ENCODE peak calls at places on chromosome 17, in five cellular contexts. X, Z, P, Q and E are unnamed samples.

GRCh38 chr17:5237541-5238016 is 2.9 kb upstream of the SCIMP start:
- DNase-seq in X (no peak), Z (peak), P (peak), Q (peak), E (no peak)

GRCh38 chr17:76266244-76266938 is 1.2 kb downstream of the UBALD2 start:
- DNase-seq in X (no peak), Z (peak), Q (no peak), P (no peak), E (no peak)

GRCh38 chr17:72455562-72455961 is 334.7 kb downstream of the SOX9 start:
- DNase-seq in Q (no peak), X (no peak), Z (no peak), P (no peak), E (no peak)

GRCh38 chr17:17114592-17115225 is 72.5 kb downstream of the MPRIP start:
- DNase-seq in P (no peak), Z (no peak), X (no peak), Q (no peak), E (no peak)

GRCh38 chr17:39981207-39982068 is 831 bp downstream of the PSMD3 start:
- DNase-seq in P (no peak), X (no peak), Z (peak), Q (peak), E (no peak)

GRCh38 chr17:77385750-77386501 is 245.2 kb downstream of the SEC14L1 start:
- DNase-seq in X (no peak), P (no peak), Q (no peak), Z (no peak), E (no peak)

GRCh38 chr17:42720996-42721583 is 23.8 kb downstream of the EZH1 start:
- DNase-seq in Z (peak), X (no peak), Q (peak), P (no peak), E (no peak)

GRCh38 chr17:2023692-2024571 is 1.2 kb downstream of the RTN4RL1 start:
- DNase-seq in Z (peak), P (peak), Q (peak), X (peak), E (peak)

GRCh38 chr17:76826290-76827138 is 41.7 kb upstream of the MGAT5B start:
- DNase-seq in Z (no peak), P (no peak), X (no peak), Q (no peak), E (no peak)

GRCh38 chr17:48647103-48647963 is 21.2 kb upstream of the HOXB9 start:
- DNase-seq in X (no peak), Z (no peak), Q (no peak), P (peak), E (no peak)

GRCh38 chr17:79946352-79947231 is 89.1 kb downstream of the TBC1D16 start:
- DNase-seq in P (no peak), Q (no peak), X (no peak), Z (no peak), E (no peak)

GRCh38 chr17:21524211-21524591 is 148.0 kb downstream of the KCNJ12 start:
- DNase-seq in X (no peak), Q (no peak), P (no peak), Z (no peak), E (no peak)

GRCh38 chr17:75228305-75228704 is 22.8 kb downstream of the NUP85 start:
- DNase-seq in Z (no peak), X (no peak), Q (no peak), P (no peak), E (no peak)

GRCh38 chr17:39740357-39741111 is 2.8 kb downstream of the GRB7 start:
- DNase-seq in P (peak), Z (peak), X (peak), Q (no peak), E (no peak)

GRCh38 chr17:32240745-32241144 is 24.9 kb upstream of the RHBDL3 start:
- DNase-seq in X (no peak), Q (no peak), Z (peak), P (no peak), E (no peak)
- TF ChIP-seq CTCF in X (no peak), Q (no peak), Z (no peak), P (no peak), E (no peak)

GRCh38 chr17:9002610-9003354 is 18.5 kb upstream of the NTN1 start:
- DNase-seq in P (peak), Q (peak), X (no peak), Z (peak), E (peak)
- TF ChIP-seq CTCF in P (no peak), Q (no peak), X (no peak), Z (no peak), E (peak)

GRCh38 chr17:44309472-44309871 is 1.1 kb downstream of the RUNDC3A start:
- DNase-seq in Q (no peak), Z (peak), P (no peak), X (no peak), E (no peak)
- TF ChIP-seq CTCF in Q (no peak), Z (no peak), P (no peak), X (no peak), E (no peak)

DNA sequence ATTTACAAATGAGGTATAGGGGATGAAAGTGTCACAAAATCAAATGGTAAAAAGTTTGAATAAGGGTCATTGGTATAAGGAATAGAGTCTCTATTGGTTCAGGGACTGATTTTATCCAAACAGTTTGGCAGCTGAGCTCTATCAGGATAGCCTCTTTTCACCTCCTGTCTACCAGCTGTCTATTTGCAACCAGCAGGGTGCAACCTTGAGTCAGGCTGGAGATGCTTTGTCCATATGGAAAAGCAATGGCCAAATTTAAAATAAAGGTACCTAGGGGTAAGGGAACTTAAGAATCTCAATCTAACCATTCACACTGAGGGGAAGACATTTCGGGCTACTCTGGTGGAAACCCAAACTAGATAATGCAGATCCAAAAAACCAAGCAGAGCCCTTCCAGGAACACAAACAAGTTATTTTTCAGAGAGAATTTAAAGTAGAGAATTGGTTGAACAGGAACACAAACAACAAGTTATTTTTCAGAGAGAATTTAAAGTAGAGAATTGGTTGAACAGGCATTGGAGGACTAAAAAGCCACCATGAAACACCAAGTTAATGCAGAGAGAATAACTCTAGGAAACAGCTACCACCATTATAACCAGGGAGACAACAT is 12.6 kb upstream of the CA10 start:
- DNase-seq in Z (peak), X (no peak), Q (peak), P (peak), E (peak)
- TF ChIP-seq CTCF in Z (peak), X (no peak), Q (peak), P (no peak), E (peak)

DNA sequence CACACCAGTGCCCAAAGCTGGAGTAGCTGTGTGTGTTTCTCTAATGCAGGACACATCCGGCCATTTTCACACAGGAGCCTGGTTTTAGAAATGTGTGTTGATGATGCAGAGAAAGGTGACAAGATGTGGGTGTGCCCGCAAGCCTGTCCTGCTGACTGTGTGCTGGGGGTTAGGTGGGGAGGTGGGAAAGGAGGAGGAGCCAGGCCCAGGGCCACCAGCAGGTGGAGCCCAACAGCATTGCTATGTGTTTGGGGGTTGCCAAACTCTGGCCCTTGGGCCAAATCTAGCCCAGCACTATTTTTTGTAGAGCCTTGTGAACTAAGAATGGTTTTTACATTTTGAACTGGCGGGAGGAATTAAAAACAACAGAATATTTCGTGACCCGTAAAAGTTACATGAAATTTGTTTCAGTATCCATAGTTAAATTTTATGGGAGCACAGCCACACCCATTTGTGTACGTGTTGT is 61.7 kb upstream of the LGALS9 start:
- DNase-seq in Z (peak), P (peak), Q (peak), X (no peak), E (no peak)
- TF ChIP-seq CTCF in Z (peak), P (peak), Q (peak), X (no peak), E (peak)

DNA sequence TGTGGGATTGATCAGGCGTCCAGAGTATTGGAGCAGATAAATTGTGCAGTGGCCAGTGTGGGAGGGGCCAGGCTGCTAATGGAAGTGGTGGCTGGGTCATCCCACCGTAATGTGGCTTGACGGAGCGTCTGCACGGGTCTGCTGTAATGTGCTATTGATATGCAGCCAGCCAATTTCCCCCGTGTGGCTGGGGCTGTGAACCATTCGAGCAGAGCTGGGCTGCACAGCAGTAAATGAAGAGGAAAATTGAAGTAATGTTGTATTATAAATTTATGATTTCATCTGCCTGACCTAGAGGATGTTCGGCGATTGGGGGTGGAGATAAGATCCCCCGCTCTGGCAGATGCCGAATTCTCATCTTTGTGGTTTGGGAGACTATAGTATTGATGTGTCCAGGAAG is 121.5 kb downstream of the CCDC182 start:
- DNase-seq in X (no peak), P (no peak), Q (no peak), Z (no peak), E (no peak)
- TF ChIP-seq CTCF in X (no peak), P (no peak), Q (no peak), Z (no peak), E (no peak)